ENCODE peak calls at places on chromosomes 13 and 19, in ten cellular contexts. J is CD4-positive, alpha-beta memory T cell; G is ovary; O is gastrocnemius medialis; C is thoracic aorta; Q is upper lobe of right lung; D is aorta; M is left ventricle myocardium inferior; I is esophagus squamous epithelium; H is SK-N-SH. Z is an unnamed sample. For H3K4me1, the result is how much of the 10 kb centered on the place peaks cover.

GRCh38 chr19:296476-297225 is 5.4 kb upstream of the PLPP2 start:
- DNase-seq in J (no peak), G (no peak), O (peak), C (no peak), Q (peak), D (peak), M (no peak), I (no peak), H (no peak), Z (no peak)

GRCh38 chr13:94947965-94948371 is 235.6 kb upstream of the SOX21 start:
- DNase-seq in J (no peak), G (no peak), O (no peak), C (no peak), Q (no peak), D (no peak), M (no peak), I (no peak), H (no peak), Z (no peak)

GRCh38 chr19:40280608-40281221 is 4.4 kb downstream of the AKT2 start:
- DNase-seq in J (no peak), G (no peak), O (peak), C (no peak), Q (no peak), D (peak), M (peak), I (no peak), H (no peak), Z (no peak)

GRCh38 chr19:9171393-9171991 is 7.3 kb upstream of the OR7D2 start:
- DNase-seq in J (no peak), G (no peak), O (no peak), C (no peak), Q (no peak), D (no peak), M (no peak), I (no peak), H (no peak), Z (no peak)

GRCh38 chr19:47350599-47350998 is 1.5 kb downstream of the DHX34 start:
- DNase-seq in J (no peak), G (no peak), O (no peak), C (no peak), Q (no peak), D (no peak), M (no peak), I (no peak), H (no peak), Z (no peak)

GRCh38 chr19:57688011-57688763 is 6.4 kb downstream of the ZNF551 start:
- DNase-seq in J (no peak), G (no peak), O (no peak), C (no peak), Q (no peak), D (no peak), M (no peak), I (no peak), H (no peak), Z (no peak)

GRCh38 chr13:34254366-34254765 is 436.4 kb downstream of the RFC3 start:
- DNase-seq in J (no peak), G (no peak), O (no peak), C (no peak), Q (no peak), D (no peak), M (no peak), I (no peak), H (no peak), Z (no peak)

GRCh38 chr19:5595129-5595528 is 27.4 kb upstream of the TINCR start:
- DNase-seq in J (no peak), G (no peak), O (no peak), C (no peak), Q (no peak), D (no peak), M (no peak), I (no peak), H (no peak), Z (no peak)

GRCh38 chr19:35901055-35901644 is 810 bp upstream of the NFKBID start:
- DNase-seq in J (no peak), G (no peak), O (no peak), C (no peak), Q (no peak), D (no peak), M (no peak), I (no peak), H (no peak), Z (no peak)

GRCh38 chr19:55383279-55383788 is 758 bp downstream of the TMEM238 start:
- DNase-seq in J (no peak), G (peak), O (no peak), C (no peak), Q (no peak), D (no peak), M (no peak), I (no peak), H (no peak), Z (no peak)

GRCh38 chr13:102003848-102004570 is 397.8 kb downstream of the FGF14 start:
- DNase-seq in J (no peak), G (no peak), O (no peak), C (no peak), Q (no peak), D (no peak), M (no peak), I (no peak), H (no peak), Z (no peak)

GRCh38 chr13:49652691-49653305 is 24.5 kb downstream of the ARL11 start:
- DNase-seq in J (no peak), G (no peak), O (peak), C (no peak), Q (no peak), D (no peak), M (no peak), I (no peak), H (peak), Z (peak)

GRCh38 chr19:39966617-39967016 is 4.3 kb upstream of the PSMC4 start:
- DNase-seq in J (no peak), G (no peak), O (no peak), C (no peak), Q (no peak), D (no peak), M (no peak), I (no peak), H (no peak), Z (no peak)

GRCh38 chr13:43127827-43128226 is 104.4 kb downstream of the DNAJC15 start:
- DNase-seq in J (no peak), G (no peak), O (no peak), C (no peak), Q (no peak), D (no peak), M (no peak), I (no peak), H (no peak), Z (no peak)

DNA sequence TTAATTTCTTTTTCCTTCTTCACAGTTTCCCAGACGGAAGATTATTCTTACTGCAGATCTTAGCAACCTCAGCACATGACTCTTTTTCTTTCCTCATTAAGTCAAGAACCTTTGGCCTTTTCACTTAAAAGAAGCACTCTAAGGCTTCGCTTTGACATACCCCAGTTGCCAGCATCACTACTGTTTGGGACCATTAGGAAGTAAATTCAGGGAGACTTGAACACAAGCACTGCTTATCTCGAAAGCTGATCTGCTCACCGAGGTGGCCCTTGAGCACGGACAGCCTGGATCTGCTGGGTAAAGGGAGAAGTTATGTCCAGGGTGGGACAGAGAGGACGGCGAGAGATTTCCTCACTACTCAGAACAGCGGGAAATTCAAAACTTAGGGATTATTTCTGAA is 151.4 kb upstream of the RNF113B start:
- DNase-seq in J (no peak), G (no peak), O (no peak), C (no peak), Q (no peak), D (no peak), M (no peak), I (no peak), H (no peak), Z (no peak)
- H3K4me1 ChIP-seq in J (under half), G (under half), O (under half), C (under half), Q (under half), D (under half), M (under half), I (under half), H (under half), Z (under half)

DNA sequence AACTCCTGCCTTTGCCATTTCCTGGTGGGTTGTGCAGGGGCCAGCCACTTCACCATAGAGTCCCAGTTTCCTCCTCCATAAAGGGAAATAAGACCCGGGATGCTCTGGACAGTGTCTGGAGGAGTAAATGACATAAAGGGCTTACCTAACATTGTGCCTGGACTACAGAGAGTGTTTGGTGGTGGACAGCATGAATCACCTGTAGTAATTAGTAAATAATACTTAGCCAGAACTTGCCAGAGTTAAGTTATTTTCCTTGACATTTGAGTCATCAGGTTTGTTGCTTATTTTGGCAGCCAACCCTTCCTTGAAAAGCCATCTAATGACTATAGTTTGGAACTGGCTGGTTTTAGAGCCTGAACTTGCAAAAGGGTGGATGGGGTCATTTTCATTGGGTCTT is 159.2 kb downstream of the SLC7A1 start:
- DNase-seq in J (no peak), G (no peak), O (no peak), C (no peak), Q (no peak), D (no peak), M (no peak), I (no peak), H (no peak), Z (no peak)
- H3K4me1 ChIP-seq in J (under half), G (under half), O (half or more), C (half or more), Q (under half), D (under half), M (half or more), I (under half), H (under half), Z (under half)

DNA sequence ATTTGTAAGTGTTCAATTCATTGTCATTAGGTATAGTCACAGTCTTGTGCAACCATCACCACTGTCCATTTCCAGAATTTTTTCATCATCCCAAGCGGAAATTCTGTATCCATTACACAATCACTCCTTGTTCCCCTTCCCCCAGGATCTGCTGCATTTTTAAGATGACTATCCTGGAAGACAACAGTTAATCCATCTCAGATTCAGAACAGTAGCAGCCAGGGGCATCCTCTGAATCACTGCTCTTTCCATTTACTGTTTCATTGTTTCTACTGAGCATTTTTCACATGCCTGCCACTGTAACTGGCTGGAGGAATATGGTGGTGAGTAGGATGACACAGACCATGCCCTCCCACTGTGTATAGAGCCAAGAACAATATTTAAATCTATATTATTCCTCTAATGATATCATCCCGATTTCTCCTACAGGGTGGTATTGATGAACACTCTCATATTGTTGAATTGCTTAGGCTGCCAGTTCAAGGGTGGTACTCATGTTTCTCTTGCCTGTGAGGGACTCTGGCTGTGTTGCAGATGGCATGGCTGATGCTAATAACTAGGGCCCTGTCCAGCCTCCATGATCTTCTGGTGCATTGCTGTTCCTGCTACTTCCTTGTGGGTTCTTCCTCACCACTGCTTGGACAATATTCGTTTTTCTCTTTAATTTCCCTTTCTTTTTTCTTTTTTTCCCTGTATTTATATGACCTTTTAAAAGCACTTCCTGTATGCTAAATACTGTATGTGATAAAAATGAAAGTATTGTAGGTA is 59.0 kb downstream of the WDFY2 start:
- DNase-seq in J (no peak), G (no peak), O (no peak), C (no peak), Q (no peak), D (no peak), M (no peak), I (no peak), H (no peak), Z (no peak)
- H3K4me1 ChIP-seq in J (half or more), G (under half), O (under half), C (half or more), Q (under half), D (under half), M (half or more), I (under half), H (half or more), Z (half or more)

DNA sequence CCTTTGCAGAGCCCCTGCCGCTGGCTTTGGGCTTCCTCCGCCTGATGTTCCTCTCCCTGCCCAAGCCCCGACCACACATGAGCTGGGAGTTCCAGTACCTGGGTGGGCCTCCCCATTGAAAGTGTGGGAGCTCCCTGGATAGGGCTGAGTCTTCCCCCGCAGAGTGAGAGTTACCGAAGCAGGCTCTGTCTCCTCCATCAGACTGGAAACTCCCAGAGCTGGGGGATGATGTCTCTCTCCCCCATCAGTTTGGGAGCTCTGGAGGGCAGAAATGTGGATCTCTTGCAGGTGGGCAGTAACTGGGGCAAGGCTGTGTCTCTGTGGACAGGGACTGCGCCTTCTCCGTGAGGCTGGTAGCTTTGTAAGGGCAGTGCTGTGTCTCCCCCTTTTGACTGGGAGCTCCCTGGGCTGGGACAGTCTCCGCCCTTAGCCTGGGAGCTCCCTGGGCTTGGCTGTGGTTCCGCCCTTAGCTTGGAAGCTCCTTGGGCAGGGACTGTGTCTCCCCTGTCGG is 767 bp downstream of the DCAF15 start:
- DNase-seq in J (no peak), G (peak), O (no peak), C (no peak), Q (no peak), D (peak), M (no peak), I (no peak), H (no peak), Z (peak)
- H3K4me1 ChIP-seq in J (under half), G (under half), O (under half), C (under half), Q (under half), D (under half), M (under half), I (under half), H (under half), Z (under half)

Z was measured in adrenal gland.